ENCODE peak calls at places on chromosomes 2 and 18, in five cellular contexts. H, B, F, E and X are unnamed samples.

GRCh38 chr2:70123051-70123828 is 36.0 kb downstream of the PCBP1 start:
- DNase-seq in H (no peak), B (no peak), F (peak; percentile 43), E (peak; percentile 55), X (peak; percentile 59)

GRCh38 chr2:126655500-126656310 is at the start of gene GYPC:
- DNase-seq in H (peak; percentile 91), B (no peak), F (peak; percentile 55), E (peak; percentile 69), X (peak; percentile 82)

GRCh38 chr2:182367401-182367800 is 59.4 kb downstream of the PDE1A start:
- DNase-seq in H (no peak), B (no peak), F (no peak), E (no peak), X (no peak)

GRCh38 chr18:26575865-26576217 is 27.5 kb upstream of the KCTD1 start:
- DNase-seq in H (no peak), B (no peak), F (no peak), E (no peak), X (no peak)

GRCh38 chr2:8656160-8656641 is 25.7 kb upstream of the ID2 start:
- DNase-seq in H (no peak), B (no peak), F (no peak), E (peak; percentile 81), X (no peak)

GRCh38 chr2:2805263-2805662 is 474.2 kb upstream of the MYT1L start:
- DNase-seq in H (no peak), B (no peak), F (no peak), E (no peak), X (no peak)

GRCh38 chr2:28316546-28317335 is 75.9 kb upstream of the FOSL2 start:
- DNase-seq in H (no peak), B (no peak), F (no peak), E (no peak), X (no peak)

GRCh38 chr2:73111300-73112025 is 1.3 kb downstream of the RAB11FIP5 start:
- DNase-seq in H (no peak), B (no peak), F (peak; percentile 55), E (peak; percentile 58), X (no peak)

GRCh38 chr2:101476605-101477208 is 1.8 kb upstream of the RFX8 start:
- DNase-seq in H (no peak), B (no peak), F (no peak), E (no peak), X (no peak)

GRCh38 chr2:23491622-23492336 is 106.8 kb downstream of the KLHL29 start:
- DNase-seq in H (no peak), B (no peak), F (no peak), E (no peak), X (no peak)

GRCh38 chr2:189137519-189137918 is 42.0 kb downstream of the COL5A2 start:
- DNase-seq in H (no peak), B (no peak), F (no peak), E (no peak), X (no peak)

GRCh38 chr2:144460981-144461766 is 58.7 kb downstream of the ZEB2 start:
- DNase-seq in H (no peak), B (peak; percentile 75), F (peak; percentile 26), E (peak; percentile 77), X (peak; percentile 51)

GRCh38 chr2:11681722-11682589 is 12.0 kb upstream of the NTSR2 start:
- DNase-seq in H (peak; percentile 71), B (peak; percentile 64), F (peak; percentile 36), E (no peak), X (no peak)

GRCh38 chr2:17736989-17737388 is 16.6 kb downstream of the SMC6 start:
- DNase-seq in H (no peak), B (no peak), F (no peak), E (peak; percentile 33), X (no peak)

GRCh38 chr2:134671498-134671897 is 47.3 kb downstream of the TMEM163 start:
- DNase-seq in H (no peak), B (no peak), F (no peak), E (no peak), X (no peak)

GRCh38 chr2:82344670-82345069 is 2040.1 kb upstream of the LRRTM1 start:
- DNase-seq in H (no peak), B (no peak), F (no peak), E (no peak), X (no peak)
- TF ChIP-seq CTCF in H (no peak), B (no peak), F (no peak), E (no peak), X (peak; percentile 25)

GRCh38 chr2:166373105-166373504 is 2.6 kb downstream of the SCN9A start:
- DNase-seq in H (no peak), B (no peak), F (no peak), E (no peak), X (no peak)
- H3K4me3 ChIP-seq in H (no peak overlapping the region), B (no peak overlapping the region), F (no peak overlapping the region), E (no peak overlapping the region), X (no peak overlapping the region)

GRCh38 chr2:232668805-232669444 is 28.2 kb upstream of the GIGYF2 start:
- DNase-seq in H (no peak), B (peak; percentile 47), F (no peak), E (peak; percentile 24), X (no peak)
- TF ChIP-seq CTCF in H (peak; percentile 16), B (peak; percentile 81), F (no peak), E (peak; percentile 77), X (peak; percentile 68)

DNA sequence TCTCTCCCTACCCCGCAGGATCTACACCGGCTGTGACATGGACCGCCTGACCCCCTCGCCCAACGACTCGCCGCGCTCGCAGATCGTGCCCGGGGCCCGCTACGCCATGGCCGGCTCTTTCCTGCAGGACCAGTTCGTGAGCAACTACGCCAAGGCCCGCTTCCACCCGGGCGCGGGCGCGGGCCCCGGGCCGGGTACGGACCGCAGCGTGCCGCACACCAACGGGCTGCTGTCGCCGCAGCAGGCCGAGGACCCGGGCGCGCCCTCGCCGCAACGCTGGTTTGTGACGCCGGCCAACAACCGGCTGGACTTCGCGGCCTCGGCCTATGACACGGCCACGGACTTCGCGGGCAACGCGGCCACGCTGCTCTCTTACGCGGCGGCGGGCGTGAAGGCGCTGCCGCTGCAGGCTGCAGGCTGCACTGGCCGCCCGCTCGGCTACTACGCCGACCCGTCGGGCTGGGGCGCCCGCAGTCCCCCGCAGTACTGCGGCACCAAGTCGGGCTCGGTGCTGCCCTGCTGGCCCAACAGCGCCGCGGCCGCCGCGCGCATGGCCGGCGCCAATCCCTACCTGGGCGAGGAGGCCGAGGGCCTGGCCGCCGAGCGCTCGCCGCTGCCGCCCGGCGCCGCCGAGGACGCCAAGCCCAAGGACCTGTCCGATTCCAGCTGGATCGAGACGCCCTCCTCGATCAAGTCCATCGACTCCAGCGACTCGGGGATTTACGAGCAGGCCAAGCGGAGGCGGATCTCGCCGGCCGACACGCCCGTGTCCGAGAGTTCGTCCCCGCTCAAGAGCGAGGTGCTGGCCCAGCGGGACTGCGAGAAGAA is 7.5 kb downstream of the TBR1 start:
- DNase-seq in H (peak; percentile 86), B (no peak), F (peak; percentile 13), E (no peak), X (no peak)
- H3K4me3 ChIP-seq in H (peak overlapping the region; percentile 14), B (peak overlapping the region; percentile 18), F (peak overlapping the region; percentile 49), E (no peak overlapping the region), X (peak overlapping the region; percentile 57)

GRCh38 chr18:6414118-6414722 is 491 bp downstream of the L3MBTL4 start:
- DNase-seq in H (peak; percentile 96), B (peak; percentile 60), F (peak; percentile 83), E (no peak), X (peak; percentile 51)
- TF ChIP-seq CTCF in H (peak; percentile 17), B (peak; percentile 23), F (no peak), E (no peak), X (peak; percentile 25)

GRCh38 chr2:153622285-153622684 is 143.7 kb upstream of the RPRM start:
- DNase-seq in H (no peak), B (no peak), F (no peak), E (no peak), X (no peak)

DNA sequence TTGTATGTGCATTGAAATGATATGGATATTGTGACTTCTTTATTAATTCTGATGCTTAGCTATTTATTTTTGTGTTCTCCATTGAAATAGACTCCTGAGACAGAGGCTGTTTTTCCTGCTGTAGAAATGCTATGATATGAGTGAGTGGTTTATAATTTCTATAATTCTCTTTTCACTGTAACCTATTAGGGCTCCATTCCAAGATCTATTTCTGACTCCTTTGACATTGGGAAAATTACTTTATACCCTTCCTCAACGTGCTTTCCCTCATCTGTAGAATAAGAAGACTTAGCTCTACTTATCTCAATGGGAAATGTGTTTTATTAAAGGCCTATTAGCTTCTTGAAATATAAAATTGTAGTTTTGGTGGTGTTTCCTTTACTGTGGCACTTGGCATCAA is 144.5 kb upstream of the RPRM start:
- DNase-seq in H (no peak), B (no peak), F (no peak), E (no peak), X (no peak)
- H3K4me3 ChIP-seq in H (no peak overlapping the region), B (no peak overlapping the region), F (no peak overlapping the region), E (no peak overlapping the region), X (no peak overlapping the region)